ENCODE peak calls at places on chromosomes 7 and 10, in six cellular contexts. A, W, M, S, N and R are unnamed samples.

GRCh38 chr7:86708334-86708733 is 64.6 kb downstream of the GRM3 start:
- DNase-seq in M (no peak), S (no peak), W (no peak), A (no peak), N (no peak), R (peak)

GRCh38 chr7:19390795-19391194 is 245.6 kb upstream of the FERD3L start:
- DNase-seq in M (no peak), S (no peak), N (no peak), A (no peak), W (no peak), R (no peak)

GRCh38 chr10:104424719-104425118 is 71.1 kb downstream of the CFAP58 start:
- DNase-seq in M (no peak), S (no peak), N (no peak), A (no peak), W (no peak), R (no peak)

GRCh38 chr7:36303202-36304098 is 86.2 kb upstream of the ANLN start:
- DNase-seq in S (no peak), M (no peak), N (peak), A (peak), W (peak), R (peak)

GRCh38 chr7:3836855-3837254 is 535.8 kb downstream of the SDK1 start:
- DNase-seq in N (no peak), S (no peak), A (no peak), W (no peak), M (no peak), R (no peak)

GRCh38 chr10:53598914-53599313 is 826.3 kb upstream of the MBL2 start:
- DNase-seq in A (no peak), M (no peak), W (no peak), S (no peak), N (no peak), R (no peak)

GRCh38 chr7:1368150-1368681 is 91.1 kb downstream of the MICALL2 start:
- DNase-seq in N (no peak), M (no peak), W (no peak), A (no peak), S (no peak), R (no peak)

GRCh38 chr7:127904706-127905056 is 126.6 kb downstream of the LRRC4 start:
- DNase-seq in S (no peak), N (no peak), A (no peak), M (no peak), W (no peak), R (no peak)

GRCh38 chr10:89563861-89564478 is 28.6 kb upstream of the SLC16A12 start:
- DNase-seq in M (peak), N (peak), A (no peak), W (no peak), S (no peak), R (peak)

GRCh38 chr10:71663311-71663710 is 56.3 kb downstream of the C10orf105 start:
- DNase-seq in S (no peak), A (no peak), W (no peak), M (peak), N (no peak), R (no peak)

GRCh38 chr7:106021211-106022067 is 58.4 kb downstream of the CDHR3 start:
- DNase-seq in N (no peak), M (no peak), W (no peak), A (no peak), S (no peak), R (peak)

GRCh38 chr7:13874783-13875182 is 114.7 kb downstream of the ETV1 start:
- DNase-seq in N (no peak), M (peak), W (no peak), S (no peak), A (no peak), R (no peak)

GRCh38 chr10:102626026-102626686 is 18.1 kb upstream of the TRIM8 start:
- DNase-seq in N (no peak), W (no peak), M (no peak), A (no peak), S (no peak), R (no peak)

GRCh38 chr10:133438711-133439273 is 14.4 kb upstream of the SPRN start:
- DNase-seq in A (no peak), M (peak), N (peak), W (no peak), S (no peak), R (no peak)

GRCh38 chr7:101163281-101164070 is 1.9 kb downstream of the VGF start:
- DNase-seq in S (no peak), M (no peak), N (peak), W (no peak), A (no peak), R (peak)

GRCh38 chr10:71368639-71369038 is 28.1 kb upstream of the CDH23 start:
- DNase-seq in N (no peak), A (no peak), S (no peak), W (no peak), M (no peak), R (no peak)

GRCh38 chr7:27389508-27389907 is 146.9 kb downstream of the EVX1 start:
- DNase-seq in W (no peak), M (no peak), S (no peak), N (no peak), A (no peak), R (no peak)

GRCh38 chr10:77151395-77151794 is 486.2 kb downstream of the KCNMA1 start:
- DNase-seq in M (no peak), W (no peak), S (no peak), N (no peak), A (no peak), R (no peak)

GRCh38 chr7:87347682-87348081 is 2.2 kb downstream of the CROT start:
- DNase-seq in S (no peak), M (no peak), A (no peak), N (no peak), W (no peak), R (no peak)

GRCh38 chr10:74227697-74228424 is 76.8 kb downstream of the ADK start:
- DNase-seq in N (no peak), S (no peak), A (no peak), W (no peak), M (peak), R (no peak)

GRCh38 chr7:144907577-144907976 is 71.7 kb upstream of the TPK1 start:
- DNase-seq in S (no peak), M (peak), N (no peak), W (no peak), A (no peak), R (no peak)